ENCODE peak calls at places on chromosomes 1 and 21, in five cellular contexts. T is mesenchymal stem cell, A is H1, X is neuronal stem cell, P is trophoblast cell. D is an unnamed sample.

GRCh38 chr1:47782414-47783165 is 214.6 kb downstream of the TRABD2B start:
- DNase-seq in T (no peak), X (no peak), P (no peak), A (no peak), D (no peak)

GRCh38 chr1:247332215-247332900 is 691 bp upstream of the ZNF496 start:
- DNase-seq in X (peak), T (peak), P (peak), A (peak), D (peak)

GRCh38 chr1:9289724-9290493 is 2.8 kb upstream of the SPSB1 start:
- DNase-seq in X (no peak), T (peak), A (no peak), P (peak), D (peak)

GRCh38 chr1:56370513-56370912 is 208.8 kb downstream of the PLPP3 start:
- DNase-seq in X (no peak), T (no peak), P (no peak), A (no peak), D (no peak)

GRCh38 chr1:109897244-109897955 is 13.2 kb upstream of the CSF1 start:
- DNase-seq in A (no peak), T (no peak), P (no peak), X (no peak), D (no peak)

GRCh38 chr1:28965271-28965870 is 51.0 kb downstream of the EPB41 start:
- DNase-seq in A (no peak), T (no peak), P (no peak), X (no peak), D (no peak)

GRCh38 chr1:31755197-31755611 is 8.9 kb downstream of the ADGRB2 start:
- DNase-seq in P (peak), T (no peak), A (no peak), X (no peak), D (peak)

GRCh38 chr1:91783423-91784162 is 102.4 kb downstream of the TGFBR3 start:
- DNase-seq in P (no peak), X (no peak), T (peak), A (no peak), D (peak)

GRCh38 chr1:41811051-41811795 is 107.5 kb downstream of the HIVEP3 start:
- DNase-seq in A (no peak), X (no peak), P (peak), T (peak), D (peak)

GRCh38 chr1:231118704-231119453 is 43.0 kb upstream of the TRIM67 start:
- DNase-seq in T (no peak), X (no peak), A (no peak), P (no peak), D (no peak)

GRCh38 chr1:175793617-175794016 is 50.2 kb upstream of the TNR start:
- DNase-seq in P (no peak), T (no peak), A (no peak), X (no peak), D (no peak)

GRCh38 chr1:247175458-247175857 is 3.6 kb upstream of the ZNF124 start:
- DNase-seq in P (no peak), X (no peak), A (no peak), T (no peak), D (no peak)

GRCh38 chr1:94258873-94259331 is 21.5 kb upstream of the ARHGAP29 start:
- DNase-seq in P (peak), X (no peak), A (no peak), T (peak), D (peak)

GRCh38 chr1:39086386-39087108 is 60.4 kb downstream of the NDUFS5 start:
- DNase-seq in P (no peak), X (no peak), A (no peak), T (peak), D (peak)

GRCh38 chr1:56550132-56550531 is 29.2 kb downstream of the PLPP3 start:
- DNase-seq in X (no peak), T (no peak), A (peak), P (no peak), D (no peak)

GRCh38 chr21:25700741-25701140 is 34.0 kb downstream of the ATP5PF start:
- DNase-seq in X (no peak), P (peak), T (no peak), A (no peak), D (no peak)

GRCh38 chr1:152479792-152480595 is 30.6 kb upstream of the LCE5A start:
- DNase-seq in A (peak), X (no peak), P (peak), T (no peak), D (peak)

GRCh38 chr1:4460052-4460451 is 194.4 kb upstream of the AJAP1 start:
- DNase-seq in T (no peak), X (no peak), P (no peak), A (no peak), D (no peak)

GRCh38 chr21:33279330-33279820 is 13.2 kb downstream of the IL10RB start:
- DNase-seq in T (no peak), P (no peak), A (no peak), X (no peak), D (no peak)

GRCh38 chr1:178374016-178374415 is 122.7 kb downstream of the CLEC20A start:
- DNase-seq in A (no peak), P (peak), X (no peak), T (peak), D (no peak)

DNA sequence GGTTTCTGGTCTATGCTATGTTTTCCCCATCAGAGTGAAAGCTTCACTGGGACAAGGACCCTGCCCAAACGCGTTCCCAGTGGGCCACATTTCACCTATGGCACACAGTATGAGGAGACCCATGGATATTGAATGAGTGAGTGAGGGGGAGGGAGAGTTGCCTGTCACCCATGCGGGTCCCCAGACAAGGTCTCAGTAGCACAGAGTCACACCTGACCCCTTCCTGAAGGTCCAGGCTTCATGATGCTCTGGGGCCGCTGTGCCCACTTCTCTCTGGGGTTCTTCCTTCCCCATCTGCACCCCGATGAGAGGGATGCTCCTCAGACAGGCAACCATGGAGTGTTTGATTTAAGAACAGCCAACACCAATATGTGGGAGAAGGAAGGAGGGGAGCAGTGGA is 72.3 kb upstream of the CSF3R start:
- DNase-seq in X (no peak), P (no peak), T (no peak), A (no peak), D (no peak)
- H3K4ac ChIP-seq in X (no peak), P (no peak), T (no peak), A (no peak), D (no peak)

DNA sequence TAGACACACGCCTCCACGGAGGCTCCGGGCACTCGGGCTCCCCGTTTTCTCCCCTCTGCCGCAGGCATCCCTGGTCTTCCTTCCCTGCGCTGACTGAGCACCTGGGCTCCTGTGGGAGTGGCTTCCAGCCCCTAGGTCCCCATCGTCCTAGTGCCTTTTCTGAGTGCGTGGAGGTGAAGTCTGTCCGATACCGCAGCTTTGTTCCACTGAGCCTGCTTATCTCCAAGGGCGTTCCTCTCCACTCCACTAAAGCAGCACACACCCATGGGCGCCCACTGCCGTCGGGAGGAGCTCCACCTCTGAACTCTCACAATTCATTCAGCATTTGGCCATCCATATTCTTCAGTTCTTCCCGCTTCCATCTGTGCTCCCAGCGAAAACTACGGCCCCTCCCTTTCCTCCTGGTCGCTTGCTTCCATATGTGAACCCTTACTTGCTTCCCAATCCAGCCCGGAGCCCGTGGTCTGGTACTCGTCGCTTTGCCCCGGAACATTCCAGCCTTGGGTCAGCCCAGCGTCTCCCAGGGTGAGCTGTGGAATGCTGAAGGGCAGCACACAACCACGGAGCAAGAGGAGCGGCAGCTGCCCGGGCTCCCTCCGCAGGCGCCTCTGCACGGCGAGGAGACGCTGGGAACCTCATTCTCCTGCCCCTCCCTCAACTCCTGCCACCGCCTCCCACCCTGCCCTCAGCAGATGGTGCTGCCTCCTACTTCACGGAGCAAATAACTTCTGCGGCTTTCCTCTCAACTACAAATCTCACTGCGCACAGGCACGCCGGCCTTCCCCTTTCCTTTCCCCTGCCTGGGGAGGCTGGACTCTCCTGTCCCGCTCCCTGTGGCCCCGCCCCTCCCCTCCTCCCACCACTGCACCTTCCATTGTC is 27.5 kb downstream of the ATP8B2 start:
- DNase-seq in A (peak), P (peak), T (peak), X (peak), D (peak)
- H3K14ac ChIP-seq in A (no peak), P (peak), T (no peak), X (peak), D (peak)

GRCh38 chr21:20997633-20998455 is at the start of gene NCAM2:
- DNase-seq in X (peak), A (peak), T (peak), P (peak), D (peak)
- H3K4me3 ChIP-seq in X (peak), A (peak), T (peak), P (peak), D (peak)

DNA sequence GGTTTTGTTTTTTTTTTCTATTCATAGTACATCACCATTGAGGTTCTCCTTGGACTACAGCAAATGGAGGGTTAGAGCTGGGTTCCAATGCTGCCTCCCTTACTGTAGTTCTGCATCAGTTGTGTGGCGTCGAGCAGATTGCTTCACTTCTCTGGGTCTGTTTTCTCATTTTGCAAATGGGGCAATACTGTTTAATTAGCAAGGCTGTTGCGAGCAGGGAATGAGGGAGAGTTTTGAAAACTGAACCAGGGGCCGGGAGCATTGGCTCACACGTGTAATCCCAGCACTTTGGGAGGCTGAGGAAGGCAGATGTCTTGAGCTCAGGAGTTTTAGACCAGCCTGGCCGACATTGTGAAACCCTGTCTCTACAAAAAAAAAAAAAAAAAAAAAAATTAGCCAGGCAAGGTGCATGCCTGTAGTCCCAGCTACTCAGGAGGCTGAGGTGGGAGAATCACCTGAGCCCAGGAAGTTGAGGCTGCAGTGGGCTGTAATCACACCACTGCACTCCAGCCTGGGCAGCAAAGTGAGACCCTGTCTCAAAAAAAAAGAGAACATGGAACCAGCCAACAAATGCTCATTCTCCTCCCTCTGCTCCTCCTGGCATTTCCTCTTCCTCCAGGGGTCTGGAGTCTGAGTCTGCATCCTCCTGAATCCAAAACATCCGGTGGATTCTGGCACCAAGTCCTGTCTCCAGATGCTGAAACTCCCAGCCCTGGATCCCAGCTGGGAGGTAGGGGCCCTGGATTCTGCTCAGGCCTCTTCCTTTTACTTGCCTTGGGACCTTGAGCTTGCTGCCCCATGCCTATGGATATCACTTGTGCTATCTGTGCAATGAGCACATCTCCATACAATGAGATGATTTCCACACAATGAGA is 3.7 kb upstream of the PLOD1 start:
- DNase-seq in A (no peak), X (no peak), P (peak), T (no peak), D (peak)
- H3K4ac ChIP-seq in A (no peak), X (no peak), P (no peak), T (no peak), D (peak)

GRCh38 chr1:44262414-44262813 is 49.1 kb downstream of the DMAP1 start:
- DNase-seq in X (no peak), P (no peak), T (no peak), A (no peak), D (no peak)
- H3K14ac ChIP-seq in X (no peak), P (no peak), T (no peak), A (no peak), D (no peak)

GRCh38 chr1:230084408-230085177 is 17.6 kb downstream of the GALNT2 start:
- DNase-seq in A (no peak), T (peak), P (peak), X (no peak), D (peak)
- H3K4me3 ChIP-seq in A (no peak), T (peak), P (no peak), X (no peak), D (no peak)

DNA sequence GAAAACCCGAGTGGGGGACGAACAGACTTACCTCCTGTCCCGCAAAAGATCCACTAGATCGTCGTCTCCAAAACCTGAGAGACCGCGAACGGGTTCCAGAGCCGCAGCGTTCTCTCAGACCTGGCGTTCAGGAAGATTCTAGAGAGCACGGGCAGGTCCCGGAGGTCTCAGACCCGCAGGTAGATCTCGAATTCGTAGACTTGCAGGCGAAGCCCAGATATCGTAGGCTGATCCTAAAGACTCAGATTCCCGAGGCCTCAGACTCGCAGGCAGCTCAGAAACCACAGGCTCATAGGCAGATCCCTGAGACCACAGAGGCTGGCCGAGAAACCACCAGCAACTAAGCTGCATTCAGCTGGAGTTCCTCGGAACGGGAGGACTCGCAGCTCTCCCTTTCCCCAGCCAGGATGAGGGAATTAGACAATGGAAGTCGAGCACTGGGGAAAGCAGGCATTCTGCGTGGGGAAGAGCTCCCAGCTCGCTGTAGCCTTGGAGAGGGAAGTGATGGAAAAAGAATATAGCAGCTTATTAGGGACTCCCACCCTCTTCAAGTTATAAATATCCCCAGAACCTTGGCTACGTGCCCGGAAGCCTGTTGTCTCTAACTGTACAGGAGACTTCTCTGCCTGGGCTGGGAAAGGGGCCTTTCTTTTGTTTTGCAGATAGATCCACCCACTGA is at the start of gene ZNF436:
- DNase-seq in T (peak), X (no peak), P (peak), A (no peak), D (peak)
- H3K4ac ChIP-seq in T (peak), X (no peak), P (peak), A (peak), D (peak)